ENCODE peak calls at places on chromosome 16, in six cellular contexts. X, Z, S, B, Q and O are unnamed samples.
A peak's percentile ranks its signal among the peaks of the same experiment; 100 is the strongest.

GRCh38 chr16:84730406-84731106 is 30.8 kb downstream of the USP10 start:
- DNase-seq in X (peak; percentile 95), Z (peak; percentile 92), S (no peak), B (no peak), Q (peak; percentile 81), O (no peak)

GRCh38 chr16:7763111-7763510 is 430.5 kb downstream of the RBFOX1 start:
- DNase-seq in X (no peak), Z (no peak), S (no peak), B (no peak), Q (no peak), O (peak; percentile 31)

GRCh38 chr16:29674188-29674587 is 4.8 kb upstream of the QPRT start:
- DNase-seq in X (peak; percentile 80), Z (no peak), S (no peak), B (no peak), Q (no peak), O (no peak)

GRCh38 chr16:47724386-47724785 is 263.3 kb downstream of the PHKB start:
- DNase-seq in X (no peak), Z (no peak), S (no peak), B (no peak), Q (no peak), O (no peak)

GRCh38 chr16:77789646-77790370 is 1.4 kb downstream of the VAT1L start:
- DNase-seq in X (no peak), Z (no peak), S (no peak), B (no peak), Q (no peak), O (no peak)

GRCh38 chr16:84820305-84820684 is 510 bp downstream of the CRISPLD2 start:
- DNase-seq in X (no peak), Z (no peak), S (no peak), B (no peak), Q (no peak), O (no peak)

GRCh38 chr16:88407042-88407420 is 24.3 kb downstream of the ZNF469 start:
- DNase-seq in X (no peak), Z (no peak), S (no peak), B (no peak), Q (no peak), O (no peak)

GRCh38 chr16:15658556-15658955 is 8.5 kb downstream of the NDE1 start:
- DNase-seq in X (no peak), Z (no peak), S (no peak), B (no peak), Q (no peak), O (no peak)

GRCh38 chr16:26795184-26795583 is 271.5 kb upstream of the C16orf82 start:
- DNase-seq in X (no peak), Z (no peak), S (no peak), B (no peak), Q (no peak), O (no peak)

GRCh38 chr16:47129755-47130435 is 13.8 kb downstream of the NETO2 start:
- DNase-seq in X (peak; percentile 26), Z (no peak), S (no peak), B (no peak), Q (no peak), O (no peak)

GRCh38 chr16:83530293-83530692 is 277.5 kb upstream of the HSBP1 start:
- DNase-seq in X (no peak), Z (no peak), S (no peak), B (no peak), Q (no peak), O (no peak)

GRCh38 chr16:22726868-22727267 is 87.1 kb upstream of the HS3ST2 start:
- DNase-seq in X (no peak), Z (peak; percentile 26), S (no peak), B (no peak), Q (no peak), O (no peak)

GRCh38 chr16:51971184-51971583 is 575.8 kb downstream of the TOX3 start:
- DNase-seq in X (peak; percentile 29), Z (peak; percentile 63), S (no peak), B (no peak), Q (peak; percentile 8), O (peak; percentile 47)

GRCh38 chr16:84042879-84043485 is 387 bp upstream of the SLC38A8 start:
- DNase-seq in X (no peak), Z (peak; percentile 29), S (no peak), B (no peak), Q (no peak), O (no peak)

GRCh38 chr16:5036228-5037156 is 2.8 kb upstream of the NAGPA start:
- DNase-seq in X (peak; percentile 51), Z (no peak), S (no peak), B (no peak), Q (no peak), O (no peak)

GRCh38 chr16:11327277-11328171 is 17.7 kb upstream of the RMI2 start:
- DNase-seq in X (no peak), Z (no peak), S (no peak), B (no peak), Q (no peak), O (no peak)

GRCh38 chr16:12228607-12229499 is 252.3 kb downstream of the SNX29 start:
- DNase-seq in X (peak; percentile 64), Z (peak; percentile 52), S (no peak), B (no peak), Q (peak; percentile 52), O (peak; percentile 78)

GRCh38 chr16:28073836-28074235 is 10.3 kb upstream of the GSG1L start:
- DNase-seq in X (no peak), Z (no peak), S (no peak), B (no peak), Q (no peak), O (no peak)

GRCh38 chr16:60608971-60609370 is 1427.3 kb downstream of the CDH8 start:
- DNase-seq in X (no peak), Z (no peak), S (no peak), B (no peak), Q (no peak), O (no peak)

GRCh38 chr16:82456683-82457082 is 170.1 kb upstream of the CDH13 start:
- DNase-seq in X (peak; percentile 57), Z (peak; percentile 75), S (peak; percentile 4), B (no peak), Q (peak; percentile 65), O (peak; percentile 76)

GRCh38 chr16:70780546-70780945 is 20.4 kb downstream of the VAC14 start:
- DNase-seq in X (no peak), Z (no peak), S (no peak), B (no peak), Q (no peak), O (no peak)

GRCh38 chr16:25110392-25110947 is 1.1 kb upstream of the LCMT1 start:
- DNase-seq in X (no peak), Z (no peak), S (no peak), B (no peak), Q (no peak), O (no peak)

GRCh38 chr16:88951989-88952388 is 25.0 kb downstream of the CBFA2T3 start:
- DNase-seq in X (no peak), Z (no peak), S (no peak), B (no peak), Q (no peak), O (no peak)

GRCh38 chr16:1825864-1826690 is 548 bp downstream of the HAGH start:
- DNase-seq in X (peak; percentile 6), Z (peak; percentile 79), S (no peak), B (no peak), Q (peak; percentile 28), O (peak; percentile 70)